ENCODE peak calls at places on chromosomes 3 and 15, in seven cellular contexts. One of them, this sample, is unnamed.

GRCh38 chr15:80780416-80781221 is 1.4 kb downstream of the CEMIP start:
- DNase-seq in H9: peak; percentile 84
- DNase-seq in colonic mucosa: peak; percentile 72
- DNase-seq in psoas muscle: peak; percentile 38
- DNase-seq in right cardiac atrium: peak; percentile 89
- DNase-seq in effector memory CD4-positive, alpha-beta T cell: no peak
- DNase-seq in transverse colon: peak; percentile 53
- DNase-seq in this sample: peak; percentile 48

GRCh38 chr3:190491533-190492054 is 22.3 kb upstream of the IL1RAP start:
- DNase-seq in H9: no peak
- DNase-seq in colonic mucosa: no peak
- DNase-seq in psoas muscle: no peak
- DNase-seq in right cardiac atrium: peak; percentile 38
- DNase-seq in effector memory CD4-positive, alpha-beta T cell: no peak
- DNase-seq in transverse colon: no peak
- DNase-seq in this sample: no peak

GRCh38 chr15:36080759-36081158 is 498.7 kb upstream of the CDIN1 start:
- DNase-seq in H9: no peak
- DNase-seq in colonic mucosa: no peak
- DNase-seq in psoas muscle: no peak
- DNase-seq in right cardiac atrium: peak; percentile 63
- DNase-seq in effector memory CD4-positive, alpha-beta T cell: no peak
- DNase-seq in transverse colon: no peak
- DNase-seq in this sample: no peak

GRCh38 chr3:161558256-161558655 is 61.6 kb downstream of the OTOL1 start:
- DNase-seq in H9: no peak
- DNase-seq in colonic mucosa: no peak
- DNase-seq in psoas muscle: no peak
- DNase-seq in right cardiac atrium: peak; percentile 35
- DNase-seq in effector memory CD4-positive, alpha-beta T cell: no peak
- DNase-seq in transverse colon: no peak
- DNase-seq in this sample: no peak

GRCh38 chr15:48063411-48063985 is 57.3 kb upstream of the SLC24A5 start:
- DNase-seq in H9: no peak
- DNase-seq in colonic mucosa: no peak
- DNase-seq in psoas muscle: no peak
- DNase-seq in right cardiac atrium: no peak
- DNase-seq in effector memory CD4-positive, alpha-beta T cell: no peak
- DNase-seq in transverse colon: no peak
- DNase-seq in this sample: no peak

GRCh38 chr15:68210409-68210756 is 5.3 kb upstream of the CALML4 start:
- DNase-seq in H9: peak; percentile 20
- DNase-seq in colonic mucosa: no peak
- DNase-seq in psoas muscle: no peak
- DNase-seq in right cardiac atrium: no peak
- DNase-seq in effector memory CD4-positive, alpha-beta T cell: no peak
- DNase-seq in transverse colon: no peak
- DNase-seq in this sample: no peak

GRCh38 chr15:39979606-39980005 is 45.7 kb downstream of the EIF2AK4 start:
- DNase-seq in H9: no peak
- DNase-seq in colonic mucosa: no peak
- DNase-seq in psoas muscle: no peak
- DNase-seq in right cardiac atrium: no peak
- DNase-seq in effector memory CD4-positive, alpha-beta T cell: no peak
- DNase-seq in transverse colon: no peak
- DNase-seq in this sample: no peak

GRCh38 chr3:175383366-175383765 is 524.2 kb downstream of the NAALADL2 start:
- DNase-seq in H9: no peak
- DNase-seq in colonic mucosa: no peak
- DNase-seq in psoas muscle: no peak
- DNase-seq in right cardiac atrium: no peak
- DNase-seq in effector memory CD4-positive, alpha-beta T cell: no peak
- DNase-seq in transverse colon: no peak
- DNase-seq in this sample: no peak

GRCh38 chr3:112061152-112061551 is 25.0 kb upstream of the C3orf52 start:
- DNase-seq in H9: no peak
- DNase-seq in colonic mucosa: no peak
- DNase-seq in psoas muscle: no peak
- DNase-seq in right cardiac atrium: no peak
- DNase-seq in effector memory CD4-positive, alpha-beta T cell: no peak
- DNase-seq in transverse colon: no peak
- DNase-seq in this sample: no peak

GRCh38 chr3:108391917-108392585 is 95.7 kb downstream of the HHLA2 start:
- DNase-seq in H9: no peak
- DNase-seq in colonic mucosa: no peak
- DNase-seq in psoas muscle: no peak
- DNase-seq in right cardiac atrium: no peak
- DNase-seq in effector memory CD4-positive, alpha-beta T cell: no peak
- DNase-seq in transverse colon: no peak
- DNase-seq in this sample: no peak

GRCh38 chr3:105458518-105459215 is 92.0 kb downstream of the ALCAM start:
- DNase-seq in H9: no peak
- DNase-seq in colonic mucosa: no peak
- DNase-seq in psoas muscle: no peak
- DNase-seq in right cardiac atrium: no peak
- DNase-seq in effector memory CD4-positive, alpha-beta T cell: no peak
- DNase-seq in transverse colon: no peak
- DNase-seq in this sample: no peak

GRCh38 chr15:29825205-29825604 is 2.9 kb upstream of the TJP1 start:
- DNase-seq in H9: no peak
- DNase-seq in colonic mucosa: no peak
- DNase-seq in psoas muscle: no peak
- DNase-seq in right cardiac atrium: no peak
- DNase-seq in effector memory CD4-positive, alpha-beta T cell: no peak
- DNase-seq in transverse colon: no peak
- DNase-seq in this sample: no peak

GRCh38 chr3:121624147-121624852 is 31.1 kb downstream of the FBXO40 start:
- DNase-seq in H9: no peak
- DNase-seq in colonic mucosa: no peak
- DNase-seq in psoas muscle: no peak
- DNase-seq in right cardiac atrium: no peak
- DNase-seq in effector memory CD4-positive, alpha-beta T cell: no peak
- DNase-seq in transverse colon: no peak
- DNase-seq in this sample: no peak

GRCh38 chr15:90496791-90497190 is 32.9 kb upstream of the CRTC3 start:
- DNase-seq in H9: no peak
- DNase-seq in colonic mucosa: no peak
- DNase-seq in psoas muscle: no peak
- DNase-seq in right cardiac atrium: no peak
- DNase-seq in effector memory CD4-positive, alpha-beta T cell: no peak
- DNase-seq in transverse colon: no peak
- DNase-seq in this sample: no peak

GRCh38 chr15:82079736-82080135 is 33.9 kb upstream of the MEX3B start:
- DNase-seq in H9: no peak
- DNase-seq in colonic mucosa: no peak
- DNase-seq in psoas muscle: no peak
- DNase-seq in right cardiac atrium: no peak
- DNase-seq in effector memory CD4-positive, alpha-beta T cell: no peak
- DNase-seq in transverse colon: no peak
- DNase-seq in this sample: no peak

GRCh38 chr15:29541309-29541708 is 271.7 kb upstream of the NSMCE3 start:
- DNase-seq in H9: no peak
- DNase-seq in colonic mucosa: no peak
- DNase-seq in psoas muscle: no peak
- DNase-seq in right cardiac atrium: no peak
- DNase-seq in effector memory CD4-positive, alpha-beta T cell: no peak
- DNase-seq in transverse colon: no peak
- DNase-seq in this sample: no peak

GRCh38 chr15:59197459-59197858 is 9.2 kb upstream of the LDHAL6B start:
- DNase-seq in H9: no peak
- DNase-seq in colonic mucosa: no peak
- DNase-seq in psoas muscle: no peak
- DNase-seq in right cardiac atrium: no peak
- DNase-seq in effector memory CD4-positive, alpha-beta T cell: no peak
- DNase-seq in transverse colon: no peak
- DNase-seq in this sample: no peak

GRCh38 chr3:146554168-146554760 is 9.9 kb upstream of the PLSCR1 start:
- DNase-seq in H9: no peak
- DNase-seq in colonic mucosa: no peak
- DNase-seq in psoas muscle: no peak
- DNase-seq in right cardiac atrium: no peak
- DNase-seq in effector memory CD4-positive, alpha-beta T cell: no peak
- DNase-seq in transverse colon: no peak
- DNase-seq in this sample: no peak

GRCh38 chr15:73838795-73839565 is 34.4 kb upstream of the TBC1D21 start:
- DNase-seq in H9: no peak
- DNase-seq in colonic mucosa: no peak
- DNase-seq in psoas muscle: peak; percentile 71
- DNase-seq in right cardiac atrium: peak; percentile 90
- DNase-seq in effector memory CD4-positive, alpha-beta T cell: no peak
- DNase-seq in transverse colon: no peak
- DNase-seq in this sample: no peak

GRCh38 chr3:69370945-69371301 is 15.0 kb downstream of the FRMD4B start:
- DNase-seq in H9: no peak
- DNase-seq in colonic mucosa: no peak
- DNase-seq in psoas muscle: no peak
- DNase-seq in right cardiac atrium: no peak
- DNase-seq in effector memory CD4-positive, alpha-beta T cell: no peak
- DNase-seq in transverse colon: no peak
- DNase-seq in this sample: no peak

GRCh38 chr3:50995085-50995824 is 320.5 kb downstream of the DOCK3 start:
- DNase-seq in H9: no peak
- DNase-seq in colonic mucosa: no peak
- DNase-seq in psoas muscle: no peak
- DNase-seq in right cardiac atrium: no peak
- DNase-seq in effector memory CD4-positive, alpha-beta T cell: no peak
- DNase-seq in transverse colon: no peak
- DNase-seq in this sample: no peak

GRCh38 chr3:100084100-100084806 is 30.0 kb downstream of the FILIP1L start:
- DNase-seq in H9: no peak
- DNase-seq in colonic mucosa: no peak
- DNase-seq in psoas muscle: no peak
- DNase-seq in right cardiac atrium: no peak
- DNase-seq in effector memory CD4-positive, alpha-beta T cell: no peak
- DNase-seq in transverse colon: no peak
- DNase-seq in this sample: no peak

GRCh38 chr3:100080573-100080972 is 33.7 kb downstream of the FILIP1L start:
- DNase-seq in H9: no peak
- DNase-seq in colonic mucosa: no peak
- DNase-seq in psoas muscle: no peak
- DNase-seq in right cardiac atrium: no peak
- DNase-seq in effector memory CD4-positive, alpha-beta T cell: no peak
- DNase-seq in transverse colon: no peak
- DNase-seq in this sample: no peak

GRCh38 chr3:100082108-100082642 is 32.1 kb downstream of the FILIP1L start:
- DNase-seq in H9: no peak
- DNase-seq in colonic mucosa: no peak
- DNase-seq in psoas muscle: no peak
- DNase-seq in right cardiac atrium: no peak
- DNase-seq in effector memory CD4-positive, alpha-beta T cell: no peak
- DNase-seq in transverse colon: no peak
- DNase-seq in this sample: no peak

GRCh38 chr3:100082724-100083123 is 31.6 kb downstream of the FILIP1L start:
- DNase-seq in H9: no peak
- DNase-seq in colonic mucosa: no peak
- DNase-seq in psoas muscle: no peak
- DNase-seq in right cardiac atrium: no peak
- DNase-seq in effector memory CD4-positive, alpha-beta T cell: no peak
- DNase-seq in transverse colon: no peak
- DNase-seq in this sample: no peak

GRCh38 chr3:100083209-100083608 is 31.1 kb downstream of the FILIP1L start:
- DNase-seq in H9: no peak
- DNase-seq in colonic mucosa: no peak
- DNase-seq in psoas muscle: no peak
- DNase-seq in right cardiac atrium: no peak
- DNase-seq in effector memory CD4-positive, alpha-beta T cell: no peak
- DNase-seq in transverse colon: no peak
- DNase-seq in this sample: no peak
- H3K27ac ChIP-seq in H9: no peak overlapping the region
- H3K27ac ChIP-seq in colonic mucosa: no peak overlapping the region
- H3K27ac ChIP-seq in psoas muscle: no peak overlapping the region
- H3K27ac ChIP-seq in right cardiac atrium: no peak overlapping the region
- H3K27ac ChIP-seq in effector memory CD4-positive, alpha-beta T cell: no peak overlapping the region
- H3K27ac ChIP-seq in transverse colon: no peak overlapping the region
- H3K27ac ChIP-seq in this sample: no peak overlapping the region

GRCh38 chr15:56440226-56440770 is 24.6 kb downstream of the MNS1 start:
- DNase-seq in H9: no peak
- DNase-seq in colonic mucosa: no peak
- DNase-seq in psoas muscle: no peak
- DNase-seq in right cardiac atrium: no peak
- DNase-seq in effector memory CD4-positive, alpha-beta T cell: no peak
- DNase-seq in transverse colon: no peak
- DNase-seq in this sample: no peak

GRCh38 chr15:56442354-56442753 is 22.6 kb downstream of the MNS1 start:
- DNase-seq in H9: no peak
- DNase-seq in colonic mucosa: no peak
- DNase-seq in psoas muscle: no peak
- DNase-seq in right cardiac atrium: no peak
- DNase-seq in effector memory CD4-positive, alpha-beta T cell: no peak
- DNase-seq in transverse colon: no peak
- DNase-seq in this sample: no peak

GRCh38 chr15:56445746-56446145 is 19.2 kb downstream of the MNS1 start:
- DNase-seq in H9: no peak
- DNase-seq in colonic mucosa: no peak
- DNase-seq in psoas muscle: no peak
- DNase-seq in right cardiac atrium: no peak
- DNase-seq in effector memory CD4-positive, alpha-beta T cell: no peak
- DNase-seq in transverse colon: no peak
- DNase-seq in this sample: no peak
- H3K27me3 ChIP-seq in H9: no peaks in the 10 kb centered on the region
- H3K27me3 ChIP-seq in colonic mucosa: no peaks in the 10 kb centered on the region
- H3K27me3 ChIP-seq in psoas muscle: no peaks in the 10 kb centered on the region
- H3K27me3 ChIP-seq in right cardiac atrium: no peaks in the 10 kb centered on the region
- H3K27me3 ChIP-seq in effector memory CD4-positive, alpha-beta T cell: no peaks in the 10 kb centered on the region
- H3K27me3 ChIP-seq in transverse colon: no peaks in the 10 kb centered on the region
- H3K27me3 ChIP-seq in this sample: no peaks in the 10 kb centered on the region

DNA sequence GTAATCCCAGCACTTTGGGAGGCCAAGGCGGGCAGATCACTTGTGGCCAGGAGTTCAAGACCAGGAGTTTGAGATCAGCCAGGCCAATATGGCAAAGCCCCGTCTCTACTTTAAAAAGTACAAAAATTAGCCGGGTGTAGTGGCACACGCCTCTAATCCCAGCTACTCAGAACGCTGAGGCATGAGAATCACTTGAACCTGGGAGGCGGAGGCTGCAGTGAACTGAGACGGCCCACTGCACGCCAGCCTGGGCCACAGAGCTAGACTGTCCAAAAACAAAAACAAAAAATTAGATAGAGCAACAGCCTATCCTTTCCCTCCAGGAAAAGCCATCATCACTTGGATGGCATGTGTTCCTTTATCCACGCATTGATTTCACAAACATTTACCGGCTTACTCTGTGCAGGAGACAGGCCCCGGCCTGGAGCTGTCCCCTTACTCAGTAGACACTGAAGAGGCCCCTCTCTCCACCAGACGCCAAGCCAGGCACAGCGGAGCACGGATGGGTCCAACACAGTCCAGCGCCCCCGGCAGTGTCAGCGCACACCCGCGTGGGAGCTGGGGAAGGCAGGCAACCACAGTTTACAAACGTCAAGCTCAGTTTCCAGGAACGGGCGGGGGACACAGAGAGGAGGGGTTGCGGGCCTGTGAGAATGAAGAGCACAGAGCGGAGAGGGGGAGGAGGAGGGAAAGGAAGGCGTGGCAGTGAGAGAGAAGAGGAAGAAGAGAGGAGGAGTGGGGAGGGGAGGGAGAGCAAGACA is 3.1 kb downstream of the GP5 start:
- DNase-seq in H9: peak; percentile 78
- DNase-seq in colonic mucosa: peak; percentile 64
- DNase-seq in psoas muscle: peak; percentile 47
- DNase-seq in right cardiac atrium: no peak
- DNase-seq in effector memory CD4-positive, alpha-beta T cell: no peak
- DNase-seq in transverse colon: peak; percentile 41
- DNase-seq in this sample: no peak
- H3K27ac ChIP-seq in H9: no peak overlapping the region
- H3K27ac ChIP-seq in colonic mucosa: peak overlapping the region; percentile 57
- H3K27ac ChIP-seq in psoas muscle: no peak overlapping the region
- H3K27ac ChIP-seq in right cardiac atrium: no peak overlapping the region
- H3K27ac ChIP-seq in effector memory CD4-positive, alpha-beta T cell: peak overlapping the region; percentile 63
- H3K27ac ChIP-seq in transverse colon: peak overlapping the region; percentile 68
- H3K27ac ChIP-seq in this sample: no peak overlapping the region

GRCh38 chr3:32821686-32822296 is 4.0 kb downstream of the TRIM71 start:
- DNase-seq in H9: no peak
- DNase-seq in colonic mucosa: no peak
- DNase-seq in psoas muscle: no peak
- DNase-seq in right cardiac atrium: no peak
- DNase-seq in effector memory CD4-positive, alpha-beta T cell: no peak
- DNase-seq in transverse colon: no peak
- DNase-seq in this sample: no peak
- H3K27me3 ChIP-seq in H9: no peaks in the 10 kb centered on the region
- H3K27me3 ChIP-seq in colonic mucosa: peaks cover 53% of the 10 kb centered on the region
- H3K27me3 ChIP-seq in psoas muscle: peaks cover 81% of the 10 kb centered on the region
- H3K27me3 ChIP-seq in right cardiac atrium: no peaks in the 10 kb centered on the region
- H3K27me3 ChIP-seq in effector memory CD4-positive, alpha-beta T cell: peaks cover 8% of the 10 kb centered on the region
- H3K27me3 ChIP-seq in transverse colon: peaks cover 88% of the 10 kb centered on the region
- H3K27me3 ChIP-seq in this sample: peaks cover 7% of the 10 kb centered on the region

This sample was measured in lung.